ENCODE peak calls at places on chromosomes 5 and 9, in ten cellular contexts. I is tibial artery; N is mucosa of descending colon; X is cardiac muscle cell; U is Panc1; F is PC-9; S is bronchial epithelial cell; L is CD8-positive, alpha-beta T cell; Y is BJ; O is body of pancreas. H is an unnamed sample. For H3K36me3, the result is how much of the 10 kb centered on the place peaks cover.

GRCh38 chr9:19136129-19136528 is 8.8 kb upstream of the PLIN2 start:
- DNase-seq in N (no peak), Y (no peak), I (no peak), L (no peak), U (no peak), F (no peak), S (no peak), O (no peak), X (no peak), H (no peak)

GRCh38 chr5:63555874-63556273 is 406.4 kb downstream of the HTR1A start:
- DNase-seq in Y (no peak), S (peak), I (no peak), F (no peak), L (no peak), N (no peak), U (no peak), O (no peak), X (no peak), H (no peak)

GRCh38 chr5:145991044-145991575 is 54.7 kb downstream of the SH3RF2 start:
- DNase-seq in I (no peak), F (no peak), S (no peak), Y (peak), L (no peak), X (peak), U (no peak), O (no peak), N (no peak), H (peak)

GRCh38 chr9:109901191-109901590 is 121.2 kb downstream of the PALM2AKAP2 start:
- DNase-seq in L (no peak), S (no peak), N (no peak), O (no peak), F (no peak), I (no peak), U (no peak), X (peak), Y (no peak), H (peak)

GRCh38 chr9:104758974-104759373 is 5.0 kb upstream of the NIPSNAP3B start:
- DNase-seq in I (no peak), L (no peak), N (no peak), Y (no peak), F (no peak), O (no peak), X (no peak), U (no peak), S (no peak), H (no peak)

GRCh38 chr9:28443461-28443860 is 870.2 kb upstream of the C9orf72 start:
- DNase-seq in N (no peak), S (no peak), L (no peak), X (no peak), Y (no peak), I (no peak), F (no peak), U (no peak), O (no peak), H (no peak)

GRCh38 chr5:100706796-100707195 is 171.6 kb downstream of the FAM174A start:
- DNase-seq in O (no peak), S (peak), Y (no peak), F (peak), L (no peak), N (no peak), U (peak), I (no peak), X (peak), H (no peak)

GRCh38 chr9:133930046-133931015 is 61.8 kb downstream of the VAV2 start:
- DNase-seq in U (no peak), L (no peak), N (no peak), I (no peak), F (no peak), S (no peak), X (no peak), O (peak), Y (no peak), H (no peak)

GRCh38 chr5:180600554-180601041 is 9.3 kb upstream of the SCGB3A1 start:
- DNase-seq in O (no peak), I (peak), L (no peak), N (peak), U (no peak), X (no peak), F (no peak), Y (no peak), S (no peak), H (no peak)

GRCh38 chr9:92100237-92100911 is 14.8 kb downstream of the SPTLC1 start:
- DNase-seq in S (peak), X (peak), Y (peak), L (no peak), N (no peak), F (peak), U (peak), O (no peak), I (no peak), H (peak)

GRCh38 chr5:35285011-35285410 is 54.7 kb upstream of the PRLR start:
- DNase-seq in O (no peak), I (no peak), Y (peak), N (no peak), X (peak), F (no peak), L (no peak), S (no peak), U (no peak), H (no peak)

GRCh38 chr9:7095054-7095453 is 337.3 kb downstream of the KDM4C start:
- DNase-seq in Y (no peak), S (no peak), N (no peak), L (no peak), I (no peak), F (no peak), X (no peak), U (no peak), O (no peak), H (no peak)

GRCh38 chr5:1568201-1568979 is 44.6 kb upstream of the LPCAT1 start:
- DNase-seq in X (peak), Y (peak), I (peak), O (no peak), U (no peak), N (no peak), S (peak), L (no peak), F (peak), H (peak)

GRCh38 chr5:44160443-44160842 is 228.8 kb downstream of the FGF10 start:
- DNase-seq in X (no peak), Y (no peak), N (no peak), U (no peak), S (no peak), L (no peak), F (no peak), I (no peak), O (no peak), H (no peak)

GRCh38 chr5:146088098-146088497 is 17.3 kb downstream of the PLAC8L1 start:
- DNase-seq in I (no peak), S (no peak), N (no peak), X (no peak), O (no peak), F (no peak), L (no peak), Y (no peak), U (no peak), H (no peak)

GRCh38 chr9:129482521-129483466 is 138.1 kb downstream of the C9orf50 start:
- DNase-seq in X (peak), N (peak), F (peak), O (peak), S (peak), U (no peak), I (peak), L (peak), Y (peak), H (peak)

GRCh38 chr5:29218138-29218537 is 1975.3 kb upstream of the CDH6 start:
- DNase-seq in Y (no peak), S (no peak), O (no peak), N (no peak), L (no peak), F (no peak), U (no peak), I (no peak), X (no peak), H (no peak)

GRCh38 chr9:7536310-7536939 is 263.2 kb downstream of the DMAC1 start:
- DNase-seq in O (peak), U (peak), S (peak), Y (no peak), X (peak), N (peak), I (peak), L (no peak), F (no peak), H (peak)

GRCh38 chr5:174145821-174146220 is 100.3 kb downstream of the NSG2 start:
- DNase-seq in O (no peak), F (no peak), X (peak), Y (no peak), I (no peak), L (no peak), U (no peak), N (no peak), S (no peak), H (no peak)

GRCh38 chr5:685262-686171 is 7.6 kb downstream of the TPPP start:
- DNase-seq in N (peak), F (no peak), X (no peak), U (no peak), O (no peak), L (no peak), S (no peak), I (no peak), Y (no peak), H (no peak)

GRCh38 chr5:891837-892389 is 688 bp downstream of the BRD9 start:
- DNase-seq in Y (no peak), N (no peak), S (peak), X (peak), U (no peak), L (no peak), I (no peak), F (no peak), O (no peak), H (no peak)

GRCh38 chr5:2183154-2184023 is 300.7 kb upstream of the IRX4 start:
- DNase-seq in F (no peak), O (no peak), I (no peak), N (no peak), U (no peak), Y (no peak), L (no peak), S (no peak), X (no peak), H (no peak)

GRCh38 chr5:55276771-55277170 is 30.7 kb downstream of the DHX29 start:
- DNase-seq in N (no peak), X (no peak), F (no peak), Y (peak), L (no peak), O (no peak), U (no peak), I (no peak), S (peak), H (peak)

GRCh38 chr5:152142845-152143469 is 218.3 kb upstream of the GLRA1 start:
- DNase-seq in S (peak), L (peak), F (no peak), U (peak), O (peak), N (no peak), Y (no peak), I (peak), X (peak), H (peak)

GRCh38 chr9:115004535-115004934 is 74.1 kb upstream of the TNFSF8 start:
- DNase-seq in X (no peak), S (no peak), O (no peak), L (no peak), U (no peak), Y (no peak), F (no peak), I (no peak), N (no peak), H (no peak)

GRCh38 chr5:120354126-120354525 is 110.0 kb upstream of the PRR16 start:
- DNase-seq in F (no peak), S (no peak), O (no peak), L (no peak), X (no peak), I (no peak), U (no peak), Y (no peak), N (no peak), H (no peak)

GRCh38 chr5:36744041-36744677 is 132.4 kb upstream of the NIPBL start:
- DNase-seq in S (no peak), L (no peak), U (no peak), O (no peak), N (no peak), I (no peak), Y (no peak), X (no peak), F (peak), H (peak)

GRCh38 chr9:16262467-16263261 is 607.8 kb downstream of the BNC2 start:
- DNase-seq in Y (no peak), I (no peak), F (peak), X (no peak), O (no peak), U (no peak), S (no peak), L (no peak), N (no peak), H (no peak)

GRCh38 chr5:14174235-14174636 is 31.1 kb downstream of the TRIO start:
- DNase-seq in Y (no peak), F (peak), O (no peak), I (no peak), N (no peak), U (no peak), L (no peak), X (no peak), S (no peak), H (no peak)

GRCh38 chr9:26413625-26414024 is 479.0 kb downstream of the CAAP1 start:
- DNase-seq in I (no peak), N (no peak), S (no peak), X (no peak), F (no peak), O (no peak), L (no peak), Y (no peak), U (no peak), H (no peak)

GRCh38 chr9:109497193-109498165 is 628 bp downstream of the PTPN3 start:
- DNase-seq in I (no peak), N (no peak), L (no peak), X (no peak), F (no peak), O (peak), Y (no peak), S (peak), U (no peak), H (no peak)

GRCh38 chr9:111586378-111586777 is 13.1 kb downstream of the PTGR1 start:
- DNase-seq in Y (no peak), S (no peak), U (no peak), L (no peak), F (no peak), I (no peak), O (no peak), X (no peak), N (no peak), H (no peak)

GRCh38 chr9:28212979-28213378 is 639.7 kb upstream of the C9orf72 start:
- DNase-seq in S (peak), O (no peak), X (peak), Y (peak), N (no peak), F (peak), L (no peak), I (no peak), U (peak), H (peak)

GRCh38 chr9:96150324-96151023 is 151.5 kb downstream of the HSD17B3 start:
- DNase-seq in X (no peak), L (peak), S (no peak), N (no peak), O (no peak), U (no peak), F (no peak), I (no peak), Y (no peak), H (no peak)

GRCh38 chr5:14671414-14671813 is 6.9 kb downstream of the OTULIN start:
- DNase-seq in U (no peak), Y (no peak), N (no peak), F (no peak), I (no peak), L (no peak), X (no peak), O (no peak), S (peak), H (no peak)

GRCh38 chr5:131647078-131647769 is 12.2 kb upstream of the RAPGEF6 start:
- DNase-seq in O (no peak), U (no peak), N (no peak), Y (no peak), L (no peak), X (no peak), F (no peak), S (no peak), I (no peak), H (no peak)

GRCh38 chr9:130445268-130445983 is 665 bp downstream of the ASS1 start:
- DNase-seq in X (peak), I (peak), U (no peak), F (peak), O (peak), L (no peak), N (peak), S (peak), Y (no peak), H (no peak)

GRCh38 chr5:151612689-151613427 is 21.7 kb upstream of the FAT2 start:
- DNase-seq in N (no peak), X (no peak), O (no peak), U (no peak), I (no peak), L (no peak), F (peak), S (peak), Y (no peak), H (no peak)

GRCh38 chr5:149544199-149544472 is 7.1 kb downstream of the CSNK1A1 start:
- DNase-seq in N (no peak), X (no peak), O (no peak), I (no peak), U (no peak), F (no peak), Y (no peak), L (no peak), S (no peak), H (no peak)

GRCh38 chr5:149540098-149540497 is 11.1 kb downstream of the CSNK1A1 start:
- DNase-seq in X (no peak), I (no peak), S (no peak), L (no peak), N (no peak), U (no peak), Y (no peak), F (no peak), O (no peak), H (no peak)

GRCh38 chr5:149545327-149545726 is 5.9 kb downstream of the CSNK1A1 start:
- DNase-seq in U (no peak), L (no peak), F (no peak), O (no peak), Y (no peak), X (no peak), I (no peak), N (no peak), S (no peak), H (no peak)

GRCh38 chr5:149543361-149544198 is 7.7 kb downstream of the CSNK1A1 start:
- DNase-seq in I (no peak), O (no peak), S (no peak), X (peak), F (no peak), N (no peak), L (no peak), Y (no peak), U (no peak), H (no peak)

DNA sequence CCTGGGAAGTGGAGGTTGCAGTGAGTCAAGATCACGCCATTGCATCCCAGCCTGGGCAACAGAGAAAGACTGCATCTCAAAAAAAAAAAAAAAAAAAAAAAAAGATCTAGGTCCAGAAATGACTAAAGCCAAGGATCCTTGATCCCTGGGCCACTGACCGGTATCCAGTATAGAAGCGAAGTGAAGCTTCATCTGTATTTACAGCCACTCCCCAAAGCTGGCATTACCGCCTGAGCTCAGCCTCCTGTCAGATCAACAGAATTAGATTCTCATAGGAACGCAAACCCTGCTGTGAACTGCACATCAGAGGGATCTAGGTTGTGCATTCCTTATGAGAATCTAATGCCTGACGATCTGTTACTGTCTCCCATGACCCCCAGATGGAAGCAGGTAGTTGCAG is 9.3 kb downstream of the CSNK1A1 start:
- DNase-seq in N (no peak), L (no peak), O (no peak), U (no peak), X (no peak), F (no peak), I (no peak), S (no peak), Y (no peak), H (no peak)
- H3K36me3 ChIP-seq in N (under half), L (under half), O (under half), U (under half), X (under half), F (half or more), I (under half), S (under half), Y (under half), H (half or more)

GRCh38 chr5:40078907-40079575 is 600.7 kb upstream of the PTGER4 start:
- DNase-seq in O (no peak), F (peak), I (no peak), X (no peak), U (no peak), Y (no peak), L (no peak), N (no peak), S (peak), H (no peak)
- TF ChIP-seq CTCF in O (no peak), F (no peak), I (no peak), X (no peak), U (no peak), Y (no peak), L (no peak), N (no peak), S (no peak), H (no peak)

DNA sequence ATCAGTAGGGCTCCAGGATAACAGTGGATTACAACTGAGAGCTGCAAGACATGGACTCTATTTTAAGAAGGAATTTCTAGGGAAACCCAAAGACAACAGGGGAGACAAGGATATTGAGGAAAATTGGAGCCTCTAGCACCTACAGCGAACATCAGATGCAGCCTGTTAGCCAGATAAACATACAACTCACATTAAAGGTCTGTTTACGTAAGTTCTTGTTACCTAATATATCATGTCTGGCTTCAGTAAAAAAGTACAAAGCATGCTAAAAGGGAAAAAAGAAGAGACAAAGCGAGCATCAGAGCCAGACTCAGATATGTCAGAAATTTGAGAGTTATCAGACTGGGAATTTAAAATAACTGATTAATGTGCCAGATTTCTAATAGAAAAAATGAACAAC is 17.2 kb downstream of the GNPDA1 start:
- DNase-seq in N (no peak), I (no peak), X (no peak), Y (no peak), F (no peak), U (no peak), O (no peak), L (no peak), S (no peak), H (no peak)
- H3K36me3 ChIP-seq in N (under half), I (under half), X (under half), Y (under half), F (under half), U (under half), O (under half), L (under half), S (under half), H (under half)

GRCh38 chr5:6581559-6582426 is 51.1 kb downstream of the NSUN2 start:
- DNase-seq in F (no peak), U (no peak), O (no peak), Y (no peak), X (peak), N (no peak), L (no peak), I (no peak), S (no peak), H (no peak)

GRCh38 chr5:6584101-6584645 is 48.7 kb downstream of the NSUN2 start:
- DNase-seq in L (no peak), O (no peak), F (no peak), I (no peak), U (no peak), N (no peak), X (no peak), Y (no peak), S (no peak), H (no peak)

GRCh38 chr5:6582507-6583048 is 50.3 kb downstream of the NSUN2 start:
- DNase-seq in X (no peak), L (no peak), U (no peak), N (no peak), S (no peak), Y (no peak), O (no peak), F (no peak), I (no peak), H (no peak)

GRCh38 chr5:6584727-6585126 is 48.1 kb downstream of the NSUN2 start:
- DNase-seq in O (no peak), N (no peak), I (no peak), Y (no peak), F (no peak), S (no peak), X (no peak), L (no peak), U (no peak), H (no peak)

DNA sequence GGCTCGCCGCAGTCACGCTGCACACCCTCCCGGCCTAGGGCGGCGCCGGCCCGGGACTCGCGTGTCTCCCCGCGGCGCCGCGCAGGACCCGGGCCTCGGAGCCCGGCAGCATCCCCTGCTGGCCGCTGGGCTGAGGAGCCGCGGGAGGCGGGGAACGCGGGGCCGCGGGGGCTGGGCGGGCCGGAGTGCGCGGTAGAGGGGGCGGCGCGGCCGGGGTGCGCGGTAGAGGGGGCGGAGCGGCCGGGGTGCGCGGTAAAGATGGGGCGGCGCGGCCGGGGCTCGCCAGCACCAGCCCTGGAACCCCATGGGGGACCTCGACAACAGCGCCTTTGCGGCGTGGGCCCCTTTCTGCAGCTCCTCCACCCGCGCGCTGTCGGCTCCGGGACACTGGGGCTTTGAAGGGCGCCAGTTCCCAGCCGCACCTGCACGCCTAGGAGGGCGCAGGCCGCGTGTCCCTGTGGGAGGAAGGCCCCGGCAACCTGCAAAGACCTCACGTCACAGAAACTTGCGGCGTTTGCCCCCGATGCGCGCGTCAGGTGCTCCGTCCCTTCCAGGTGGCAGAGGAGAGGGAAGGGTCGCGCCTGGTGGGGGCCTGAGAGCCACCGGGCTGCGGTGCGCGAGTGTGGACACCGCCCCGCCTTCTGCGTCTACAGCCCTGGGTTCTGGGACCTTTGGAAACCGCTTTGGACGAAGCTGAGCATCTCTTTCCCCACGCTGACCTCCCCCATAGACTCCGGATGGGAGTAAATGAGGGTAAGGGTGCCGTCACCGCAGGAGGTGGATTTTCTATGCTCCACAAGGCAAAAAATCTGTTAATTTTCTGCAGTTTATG is 49.6 kb downstream of the NSUN2 start:
- DNase-seq in L (no peak), I (no peak), N (no peak), F (no peak), X (peak), U (no peak), O (peak), S (no peak), Y (no peak), H (no peak)
- TF ChIP-seq CTCF in L (no peak), I (peak), N (no peak), F (no peak), X (peak), U (peak), O (no peak), S (peak), Y (no peak), H (peak)